ENCODE peak calls at places on chromosome 5, in seven cellular contexts. One of them, this sample, is unnamed.

GRCh38 chr5:85814596-85814995 is 803.1 kb upstream of the COX7C start:
- DNase-seq in fibroblast of the aortic adventitia: no peak
- DNase-seq in cardiac fibroblast: no peak
- DNase-seq in foreskin keratinocyte: no peak
- DNase-seq in activated B cell treated with CpG ODN at 0.5 μM for 24 hours: no peak
- DNase-seq in H9: peak
- DNase-seq in AG04449: no peak
- DNase-seq in this sample: no peak

GRCh38 chr5:169431386-169431785 is 130.4 kb upstream of the SLIT3 start:
- DNase-seq in fibroblast of the aortic adventitia: peak
- DNase-seq in cardiac fibroblast: peak
- DNase-seq in foreskin keratinocyte: peak
- DNase-seq in activated B cell treated with CpG ODN at 0.5 μM for 24 hours: no peak
- DNase-seq in H9: no peak
- DNase-seq in AG04449: no peak
- DNase-seq in this sample: no peak

GRCh38 chr5:36073595-36074216 is 7.0 kb upstream of the UGT3A2 start:
- DNase-seq in fibroblast of the aortic adventitia: peak
- DNase-seq in cardiac fibroblast: peak
- DNase-seq in foreskin keratinocyte: peak
- DNase-seq in activated B cell treated with CpG ODN at 0.5 μM for 24 hours: no peak
- DNase-seq in H9: peak
- DNase-seq in AG04449: no peak
- DNase-seq in this sample: no peak

GRCh38 chr5:60522299-60522915 is 177.6 kb downstream of the DEPDC1B start:
- DNase-seq in fibroblast of the aortic adventitia: peak
- DNase-seq in cardiac fibroblast: peak
- DNase-seq in foreskin keratinocyte: no peak
- DNase-seq in activated B cell treated with CpG ODN at 0.5 μM for 24 hours: no peak
- DNase-seq in H9: no peak
- DNase-seq in AG04449: no peak
- DNase-seq in this sample: no peak

GRCh38 chr5:39194466-39195136 is 24.8 kb downstream of the FYB1 start:
- DNase-seq in fibroblast of the aortic adventitia: peak
- DNase-seq in cardiac fibroblast: peak
- DNase-seq in foreskin keratinocyte: peak
- DNase-seq in activated B cell treated with CpG ODN at 0.5 μM for 24 hours: no peak
- DNase-seq in H9: no peak
- DNase-seq in AG04449: peak
- DNase-seq in this sample: no peak

GRCh38 chr5:320524-321232 is 836 bp upstream of the AHRR start:
- DNase-seq in fibroblast of the aortic adventitia: no peak
- DNase-seq in cardiac fibroblast: no peak
- DNase-seq in foreskin keratinocyte: no peak
- DNase-seq in activated B cell treated with CpG ODN at 0.5 μM for 24 hours: no peak
- DNase-seq in H9: no peak
- DNase-seq in AG04449: no peak
- DNase-seq in this sample: no peak

GRCh38 chr5:145246961-145247744 is 588.0 kb downstream of the PRELID2 start:
- DNase-seq in fibroblast of the aortic adventitia: peak
- DNase-seq in cardiac fibroblast: no peak
- DNase-seq in foreskin keratinocyte: peak
- DNase-seq in activated B cell treated with CpG ODN at 0.5 μM for 24 hours: no peak
- DNase-seq in H9: no peak
- DNase-seq in AG04449: no peak
- DNase-seq in this sample: no peak

GRCh38 chr5:67166460-67166871 is 30.1 kb downstream of the CD180 start:
- DNase-seq in fibroblast of the aortic adventitia: no peak
- DNase-seq in cardiac fibroblast: no peak
- DNase-seq in foreskin keratinocyte: no peak
- DNase-seq in activated B cell treated with CpG ODN at 0.5 μM for 24 hours: peak
- DNase-seq in H9: peak
- DNase-seq in AG04449: no peak
- DNase-seq in this sample: no peak

GRCh38 chr5:10434392-10434791 is 7.3 kb upstream of the ROPN1L start:
- DNase-seq in fibroblast of the aortic adventitia: no peak
- DNase-seq in cardiac fibroblast: no peak
- DNase-seq in foreskin keratinocyte: no peak
- DNase-seq in activated B cell treated with CpG ODN at 0.5 μM for 24 hours: no peak
- DNase-seq in H9: no peak
- DNase-seq in AG04449: no peak
- DNase-seq in this sample: no peak

DNA sequence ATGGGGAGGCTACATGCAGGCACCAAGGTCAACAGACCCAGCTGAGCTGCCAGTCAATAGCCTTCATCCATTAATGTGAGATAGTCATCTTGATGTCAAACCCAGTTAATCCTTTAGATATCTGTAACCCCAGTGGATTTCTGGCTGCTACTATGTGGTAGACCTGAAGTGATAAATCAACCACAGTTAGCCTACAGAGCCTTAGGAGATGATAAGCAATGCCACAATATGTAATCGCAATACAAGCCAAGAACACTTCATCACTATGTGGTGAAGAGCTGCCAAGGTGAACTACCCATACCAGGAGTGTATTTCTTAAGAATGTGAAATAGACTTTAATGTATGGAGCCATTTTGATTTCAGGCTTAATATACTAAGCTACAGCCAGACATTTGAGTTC is 1175.5 kb downstream of the DTWD2 start:
- DNase-seq in fibroblast of the aortic adventitia: no peak
- DNase-seq in cardiac fibroblast: no peak
- DNase-seq in foreskin keratinocyte: no peak
- DNase-seq in activated B cell treated with CpG ODN at 0.5 μM for 24 hours: no peak
- DNase-seq in H9: no peak
- DNase-seq in AG04449: no peak
- DNase-seq in this sample: no peak
- TF ChIP-seq CTCF in fibroblast of the aortic adventitia: no peak
- TF ChIP-seq CTCF in cardiac fibroblast: no peak
- TF ChIP-seq CTCF in foreskin keratinocyte: no peak
- TF ChIP-seq CTCF in activated B cell treated with CpG ODN at 0.5 μM for 24 hours: no peak
- TF ChIP-seq CTCF in H9: no peak
- TF ChIP-seq CTCF in AG04449: no peak
- TF ChIP-seq CTCF in this sample: no peak

GRCh38 chr5:112918679-112919078 is 3.3 kb downstream of the REEP5 start:
- DNase-seq in fibroblast of the aortic adventitia: no peak
- DNase-seq in cardiac fibroblast: no peak
- DNase-seq in foreskin keratinocyte: no peak
- DNase-seq in activated B cell treated with CpG ODN at 0.5 μM for 24 hours: no peak
- DNase-seq in H9: no peak
- DNase-seq in AG04449: no peak
- DNase-seq in this sample: no peak

GRCh38 chr5:112915831-112916230 is 6.2 kb downstream of the REEP5 start:
- DNase-seq in fibroblast of the aortic adventitia: no peak
- DNase-seq in cardiac fibroblast: no peak
- DNase-seq in foreskin keratinocyte: no peak
- DNase-seq in activated B cell treated with CpG ODN at 0.5 μM for 24 hours: no peak
- DNase-seq in H9: no peak
- DNase-seq in AG04449: no peak
- DNase-seq in this sample: no peak

GRCh38 chr5:112914584-112914983 is 7.4 kb downstream of the REEP5 start:
- DNase-seq in fibroblast of the aortic adventitia: no peak
- DNase-seq in cardiac fibroblast: no peak
- DNase-seq in foreskin keratinocyte: peak
- DNase-seq in activated B cell treated with CpG ODN at 0.5 μM for 24 hours: no peak
- DNase-seq in H9: no peak
- DNase-seq in AG04449: no peak
- DNase-seq in this sample: no peak

GRCh38 chr5:112918136-112918535 is 3.9 kb downstream of the REEP5 start:
- DNase-seq in fibroblast of the aortic adventitia: no peak
- DNase-seq in cardiac fibroblast: no peak
- DNase-seq in foreskin keratinocyte: no peak
- DNase-seq in activated B cell treated with CpG ODN at 0.5 μM for 24 hours: no peak
- DNase-seq in H9: no peak
- DNase-seq in AG04449: no peak
- DNase-seq in this sample: no peak

GRCh38 chr5:112917453-112918005 is 4.5 kb downstream of the REEP5 start:
- DNase-seq in fibroblast of the aortic adventitia: no peak
- DNase-seq in cardiac fibroblast: no peak
- DNase-seq in foreskin keratinocyte: no peak
- DNase-seq in activated B cell treated with CpG ODN at 0.5 μM for 24 hours: no peak
- DNase-seq in H9: peak
- DNase-seq in AG04449: peak
- DNase-seq in this sample: no peak
- TF ChIP-seq CTCF in fibroblast of the aortic adventitia: no peak
- TF ChIP-seq CTCF in cardiac fibroblast: peak
- TF ChIP-seq CTCF in foreskin keratinocyte: peak
- TF ChIP-seq CTCF in activated B cell treated with CpG ODN at 0.5 μM for 24 hours: no peak
- TF ChIP-seq CTCF in H9: peak
- TF ChIP-seq CTCF in AG04449: peak
- TF ChIP-seq CTCF in this sample: no peak

GRCh38 chr5:79774855-79775237 is 85.2 kb downstream of the CMYA5 start:
- DNase-seq in fibroblast of the aortic adventitia: no peak
- DNase-seq in cardiac fibroblast: no peak
- DNase-seq in foreskin keratinocyte: no peak
- DNase-seq in activated B cell treated with CpG ODN at 0.5 μM for 24 hours: no peak
- DNase-seq in H9: no peak
- DNase-seq in AG04449: no peak
- DNase-seq in this sample: no peak

GRCh38 chr5:79773612-79774011 is 84.0 kb downstream of the CMYA5 start:
- DNase-seq in fibroblast of the aortic adventitia: no peak
- DNase-seq in cardiac fibroblast: no peak
- DNase-seq in foreskin keratinocyte: no peak
- DNase-seq in activated B cell treated with CpG ODN at 0.5 μM for 24 hours: no peak
- DNase-seq in H9: no peak
- DNase-seq in AG04449: no peak
- DNase-seq in this sample: no peak

GRCh38 chr5:79772651-79773050 is 83.0 kb downstream of the CMYA5 start:
- DNase-seq in fibroblast of the aortic adventitia: no peak
- DNase-seq in cardiac fibroblast: no peak
- DNase-seq in foreskin keratinocyte: no peak
- DNase-seq in activated B cell treated with CpG ODN at 0.5 μM for 24 hours: no peak
- DNase-seq in H9: no peak
- DNase-seq in AG04449: no peak
- DNase-seq in this sample: no peak

GRCh38 chr5:79771387-79771786 is 81.8 kb downstream of the CMYA5 start:
- DNase-seq in fibroblast of the aortic adventitia: peak
- DNase-seq in cardiac fibroblast: no peak
- DNase-seq in foreskin keratinocyte: no peak
- DNase-seq in activated B cell treated with CpG ODN at 0.5 μM for 24 hours: no peak
- DNase-seq in H9: no peak
- DNase-seq in AG04449: peak
- DNase-seq in this sample: no peak

GRCh38 chr5:79774171-79774854 is 84.7 kb downstream of the CMYA5 start:
- DNase-seq in fibroblast of the aortic adventitia: peak
- DNase-seq in cardiac fibroblast: peak
- DNase-seq in foreskin keratinocyte: peak
- DNase-seq in activated B cell treated with CpG ODN at 0.5 μM for 24 hours: no peak
- DNase-seq in H9: peak
- DNase-seq in AG04449: no peak
- DNase-seq in this sample: no peak
- TF ChIP-seq CTCF in fibroblast of the aortic adventitia: peak
- TF ChIP-seq CTCF in cardiac fibroblast: peak
- TF ChIP-seq CTCF in foreskin keratinocyte: peak
- TF ChIP-seq CTCF in activated B cell treated with CpG ODN at 0.5 μM for 24 hours: no peak
- TF ChIP-seq CTCF in H9: peak
- TF ChIP-seq CTCF in AG04449: peak
- TF ChIP-seq CTCF in this sample: no peak

GRCh38 chr5:129459485-129460120 is 495 bp upstream of the ADAMTS19 start:
- DNase-seq in fibroblast of the aortic adventitia: peak
- DNase-seq in cardiac fibroblast: peak
- DNase-seq in foreskin keratinocyte: peak
- DNase-seq in activated B cell treated with CpG ODN at 0.5 μM for 24 hours: no peak
- DNase-seq in H9: peak
- DNase-seq in AG04449: no peak
- DNase-seq in this sample: no peak

GRCh38 chr5:129461816-129462396 is 1.8 kb downstream of the ADAMTS19 start:
- DNase-seq in fibroblast of the aortic adventitia: no peak
- DNase-seq in cardiac fibroblast: no peak
- DNase-seq in foreskin keratinocyte: no peak
- DNase-seq in activated B cell treated with CpG ODN at 0.5 μM for 24 hours: no peak
- DNase-seq in H9: no peak
- DNase-seq in AG04449: no peak
- DNase-seq in this sample: no peak

GRCh38 chr5:129465945-129466344 is 5.8 kb downstream of the ADAMTS19 start:
- DNase-seq in fibroblast of the aortic adventitia: no peak
- DNase-seq in cardiac fibroblast: no peak
- DNase-seq in foreskin keratinocyte: no peak
- DNase-seq in activated B cell treated with CpG ODN at 0.5 μM for 24 hours: no peak
- DNase-seq in H9: no peak
- DNase-seq in AG04449: no peak
- DNase-seq in this sample: no peak

GRCh38 chr5:129460121-129460950 is at the start of gene ADAMTS19:
- DNase-seq in fibroblast of the aortic adventitia: peak
- DNase-seq in cardiac fibroblast: peak
- DNase-seq in foreskin keratinocyte: peak
- DNase-seq in activated B cell treated with CpG ODN at 0.5 μM for 24 hours: no peak
- DNase-seq in H9: peak
- DNase-seq in AG04449: no peak
- DNase-seq in this sample: no peak

GRCh38 chr5:129460951-129461815 is 1.1 kb downstream of the ADAMTS19 start:
- DNase-seq in fibroblast of the aortic adventitia: peak
- DNase-seq in cardiac fibroblast: peak
- DNase-seq in foreskin keratinocyte: peak
- DNase-seq in activated B cell treated with CpG ODN at 0.5 μM for 24 hours: no peak
- DNase-seq in H9: peak
- DNase-seq in AG04449: no peak
- DNase-seq in this sample: no peak
- TF ChIP-seq CTCF in fibroblast of the aortic adventitia: peak
- TF ChIP-seq CTCF in cardiac fibroblast: peak
- TF ChIP-seq CTCF in foreskin keratinocyte: peak
- TF ChIP-seq CTCF in activated B cell treated with CpG ODN at 0.5 μM for 24 hours: no peak
- TF ChIP-seq CTCF in H9: peak
- TF ChIP-seq CTCF in AG04449: peak
- TF ChIP-seq CTCF in this sample: peak

GRCh38 chr5:53120165-53120564 is 10.6 kb upstream of the MOCS2 start:
- DNase-seq in fibroblast of the aortic adventitia: no peak
- DNase-seq in cardiac fibroblast: no peak
- DNase-seq in foreskin keratinocyte: no peak
- DNase-seq in activated B cell treated with CpG ODN at 0.5 μM for 24 hours: no peak
- DNase-seq in H9: no peak
- DNase-seq in AG04449: no peak
- DNase-seq in this sample: no peak

GRCh38 chr5:53126514-53126913 is 17.0 kb upstream of the MOCS2 start:
- DNase-seq in fibroblast of the aortic adventitia: peak
- DNase-seq in cardiac fibroblast: no peak
- DNase-seq in foreskin keratinocyte: peak
- DNase-seq in activated B cell treated with CpG ODN at 0.5 μM for 24 hours: no peak
- DNase-seq in H9: no peak
- DNase-seq in AG04449: peak
- DNase-seq in this sample: no peak

GRCh38 chr5:53128481-53128880 is 18.9 kb upstream of the MOCS2 start:
- DNase-seq in fibroblast of the aortic adventitia: no peak
- DNase-seq in cardiac fibroblast: no peak
- DNase-seq in foreskin keratinocyte: no peak
- DNase-seq in activated B cell treated with CpG ODN at 0.5 μM for 24 hours: no peak
- DNase-seq in H9: no peak
- DNase-seq in AG04449: no peak
- DNase-seq in this sample: no peak

GRCh38 chr5:53127107-53127506 is 17.6 kb upstream of the MOCS2 start:
- DNase-seq in fibroblast of the aortic adventitia: no peak
- DNase-seq in cardiac fibroblast: no peak
- DNase-seq in foreskin keratinocyte: no peak
- DNase-seq in activated B cell treated with CpG ODN at 0.5 μM for 24 hours: no peak
- DNase-seq in H9: no peak
- DNase-seq in AG04449: no peak
- DNase-seq in this sample: no peak

DNA sequence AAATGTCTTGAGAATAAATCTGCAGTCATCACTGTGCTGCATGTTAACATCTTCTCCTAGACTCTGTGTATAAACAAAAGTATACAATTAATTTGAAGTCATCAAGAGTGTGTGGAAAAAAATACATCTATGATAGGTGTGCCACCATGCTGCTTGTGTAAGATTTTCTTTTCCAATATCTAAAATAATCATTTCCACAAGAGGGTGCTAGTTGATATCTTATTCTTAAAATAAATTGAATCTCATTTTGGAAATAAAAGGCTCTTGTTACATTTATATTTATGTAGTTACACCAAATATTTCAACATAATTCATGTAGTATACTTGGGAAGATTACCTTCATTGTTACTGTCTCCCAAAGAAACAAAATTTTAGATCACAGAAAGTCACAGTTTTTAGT is 14.1 kb upstream of the MOCS2 start:
- DNase-seq in fibroblast of the aortic adventitia: peak
- DNase-seq in cardiac fibroblast: peak
- DNase-seq in foreskin keratinocyte: no peak
- DNase-seq in activated B cell treated with CpG ODN at 0.5 μM for 24 hours: no peak
- DNase-seq in H9: no peak
- DNase-seq in AG04449: no peak
- DNase-seq in this sample: no peak
- TF ChIP-seq CTCF in fibroblast of the aortic adventitia: no peak
- TF ChIP-seq CTCF in cardiac fibroblast: no peak
- TF ChIP-seq CTCF in foreskin keratinocyte: peak
- TF ChIP-seq CTCF in activated B cell treated with CpG ODN at 0.5 μM for 24 hours: no peak
- TF ChIP-seq CTCF in H9: no peak
- TF ChIP-seq CTCF in AG04449: no peak
- TF ChIP-seq CTCF in this sample: peak